ENCODE peak calls at places on chromosomes 4 and X, in seven cellular contexts. One of them, this sample, is unnamed.

GRCh38 chr4:20493761-20494353 is 206.4 kb upstream of the PACRGL start:
- DNase-seq in lower lobe of right lung: no peak
- DNase-seq in CD8-positive, alpha-beta memory T cell: no peak
- DNase-seq in anterior cingulate cortex: no peak
- DNase-seq in GM13977: no peak
- DNase-seq in CD8-positive, alpha-beta T cell: no peak
- DNase-seq in C1 segment of cervical spinal cord: no peak
- DNase-seq in this sample: no peak

GRCh38 chrX:132877954-132878536 is 80.4 kb downstream of the HS6ST2 start:
- DNase-seq in anterior cingulate cortex: no peak
- DNase-seq in CD8-positive, alpha-beta T cell: no peak
- DNase-seq in CD8-positive, alpha-beta memory T cell: no peak
- DNase-seq in C1 segment of cervical spinal cord: no peak
- DNase-seq in lower lobe of right lung: no peak
- DNase-seq in GM13977: no peak
- DNase-seq in this sample: no peak

GRCh38 chrX:123525131-123525725 is 207.6 kb downstream of the THOC2 start:
- DNase-seq in CD8-positive, alpha-beta memory T cell: no peak
- DNase-seq in lower lobe of right lung: no peak
- DNase-seq in C1 segment of cervical spinal cord: no peak
- DNase-seq in CD8-positive, alpha-beta T cell: no peak
- DNase-seq in anterior cingulate cortex: no peak
- DNase-seq in GM13977: no peak
- DNase-seq in this sample: no peak

GRCh38 chrX:21840199-21840557 is 761 bp downstream of the MBTPS2 start:
- DNase-seq in lower lobe of right lung: no peak
- DNase-seq in GM13977: no peak
- DNase-seq in CD8-positive, alpha-beta memory T cell: no peak
- DNase-seq in anterior cingulate cortex: no peak
- DNase-seq in C1 segment of cervical spinal cord: no peak
- DNase-seq in CD8-positive, alpha-beta T cell: no peak
- DNase-seq in this sample: peak

GRCh38 chrX:10986616-10987015 is 124.5 kb upstream of the HCCS start:
- DNase-seq in GM13977: no peak
- DNase-seq in C1 segment of cervical spinal cord: no peak
- DNase-seq in CD8-positive, alpha-beta memory T cell: no peak
- DNase-seq in lower lobe of right lung: no peak
- DNase-seq in anterior cingulate cortex: no peak
- DNase-seq in CD8-positive, alpha-beta T cell: no peak
- DNase-seq in this sample: no peak

GRCh38 chr4:3873446-3874415 is 107.5 kb downstream of the ADRA2C start:
- DNase-seq in CD8-positive, alpha-beta T cell: no peak
- DNase-seq in GM13977: no peak
- DNase-seq in CD8-positive, alpha-beta memory T cell: no peak
- DNase-seq in lower lobe of right lung: no peak
- DNase-seq in C1 segment of cervical spinal cord: no peak
- DNase-seq in anterior cingulate cortex: no peak
- DNase-seq in this sample: no peak

GRCh38 chr4:52100062-52100461 is 49.0 kb downstream of the SPATA18 start:
- DNase-seq in CD8-positive, alpha-beta memory T cell: no peak
- DNase-seq in GM13977: no peak
- DNase-seq in lower lobe of right lung: no peak
- DNase-seq in C1 segment of cervical spinal cord: no peak
- DNase-seq in anterior cingulate cortex: no peak
- DNase-seq in CD8-positive, alpha-beta T cell: no peak
- DNase-seq in this sample: no peak

GRCh38 chr4:169251291-169252235 is 19.2 kb downstream of the SH3RF1 start:
- DNase-seq in CD8-positive, alpha-beta memory T cell: no peak
- DNase-seq in C1 segment of cervical spinal cord: no peak
- DNase-seq in lower lobe of right lung: no peak
- DNase-seq in CD8-positive, alpha-beta T cell: no peak
- DNase-seq in GM13977: no peak
- DNase-seq in anterior cingulate cortex: no peak
- DNase-seq in this sample: no peak

GRCh38 chrX:37302569-37302968 is 46.6 kb upstream of the PRRG1 start:
- DNase-seq in lower lobe of right lung: no peak
- DNase-seq in GM13977: no peak
- DNase-seq in CD8-positive, alpha-beta T cell: no peak
- DNase-seq in CD8-positive, alpha-beta memory T cell: no peak
- DNase-seq in C1 segment of cervical spinal cord: peak
- DNase-seq in anterior cingulate cortex: no peak
- DNase-seq in this sample: no peak